ENCODE peak calls at places on chromosomes 1 and 21, in four cellular contexts. One of them, this sample, is unnamed.

GRCh38 chr1:85998105-85998504 is 158.5 kb downstream of the COL24A1 start:
- DNase-seq in fibroblast of mammary gland: peak
- DNase-seq in Panc1: no peak
- DNase-seq in BJ: no peak
- DNase-seq in this sample: no peak

GRCh38 chr1:198096390-198096789 is 60.4 kb upstream of the NEK7 start:
- DNase-seq in BJ: no peak
- DNase-seq in Panc1: no peak
- DNase-seq in fibroblast of mammary gland: no peak
- DNase-seq in this sample: no peak

GRCh38 chr1:159141584-159142518 is 29.6 kb upstream of the CADM3 start:
- DNase-seq in fibroblast of mammary gland: peak
- DNase-seq in Panc1: no peak
- DNase-seq in BJ: no peak
- DNase-seq in this sample: no peak

GRCh38 chr1:237058470-237058869 is 16.5 kb downstream of the RYR2 start:
- DNase-seq in BJ: no peak
- DNase-seq in fibroblast of mammary gland: no peak
- DNase-seq in Panc1: no peak
- DNase-seq in this sample: no peak

GRCh38 chr1:81701071-81701470 is 99.7 kb upstream of the ADGRL2 start:
- DNase-seq in Panc1: no peak
- DNase-seq in fibroblast of mammary gland: no peak
- DNase-seq in BJ: no peak
- DNase-seq in this sample: no peak

GRCh38 chr1:39720094-39720999 is 18.3 kb upstream of the PPIE start:
- DNase-seq in Panc1: peak
- DNase-seq in BJ: peak
- DNase-seq in fibroblast of mammary gland: peak
- DNase-seq in this sample: no peak

GRCh38 chr1:40530735-40531380 is 579 bp upstream of the ZNF684 start:
- DNase-seq in fibroblast of mammary gland: peak
- DNase-seq in Panc1: no peak
- DNase-seq in BJ: no peak
- DNase-seq in this sample: no peak

GRCh38 chr1:119347858-119348257 is 20.7 kb upstream of the HAO2 start:
- DNase-seq in fibroblast of mammary gland: peak
- DNase-seq in Panc1: no peak
- DNase-seq in BJ: no peak
- DNase-seq in this sample: no peak

GRCh38 chr1:36134805-36135339 is 9.8 kb upstream of the COL8A2 start:
- DNase-seq in BJ: no peak
- DNase-seq in Panc1: no peak
- DNase-seq in fibroblast of mammary gland: peak
- DNase-seq in this sample: no peak

GRCh38 chr21:26842976-26843911 is 2.0 kb downstream of the ADAMTS1 start:
- DNase-seq in fibroblast of mammary gland: peak
- DNase-seq in Panc1: peak
- DNase-seq in BJ: peak
- DNase-seq in this sample: peak

GRCh38 chr21:33268736-33269441 is 2.7 kb downstream of the IL10RB start:
- DNase-seq in fibroblast of mammary gland: no peak
- DNase-seq in BJ: no peak
- DNase-seq in Panc1: no peak
- DNase-seq in this sample: no peak

GRCh38 chr1:9687120-9687875 is 35.8 kb downstream of the PIK3CD start:
- DNase-seq in Panc1: no peak
- DNase-seq in BJ: no peak
- DNase-seq in fibroblast of mammary gland: peak
- DNase-seq in this sample: peak
- TF ChIP-seq CTCF in Panc1: no peak
- TF ChIP-seq CTCF in BJ: peak
- TF ChIP-seq CTCF in fibroblast of mammary gland: no peak
- TF ChIP-seq CTCF in this sample: peak

DNA sequence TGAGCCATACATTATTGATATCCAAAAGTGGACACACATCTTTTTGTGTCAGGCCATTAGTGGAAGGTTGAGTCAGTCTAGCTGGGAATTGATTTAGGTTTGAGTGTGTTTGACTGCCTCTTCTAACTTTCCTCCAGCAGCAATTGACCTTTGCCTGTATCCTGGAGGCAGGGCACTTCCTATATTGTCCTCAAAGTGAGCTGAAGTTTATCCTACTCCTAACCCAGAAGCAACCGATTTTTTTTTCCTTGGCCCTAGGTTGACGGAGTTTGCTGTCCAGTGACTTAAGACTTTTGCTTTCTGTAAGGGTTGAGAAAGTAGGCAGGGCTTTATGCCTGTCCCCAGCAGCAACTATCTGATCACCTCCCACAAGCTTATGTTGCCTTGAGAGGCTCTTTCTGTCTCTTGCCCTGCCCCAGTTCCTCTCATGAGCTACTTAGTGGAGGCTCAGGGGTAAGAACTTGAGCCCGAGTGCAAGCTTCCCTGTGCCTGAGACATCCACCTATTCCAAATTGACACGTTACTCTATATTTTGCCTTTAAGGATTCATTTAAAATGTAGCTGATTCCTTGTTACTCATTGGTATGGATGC is 30.9 kb downstream of the SLC35F3 start:
- DNase-seq in fibroblast of mammary gland: no peak
- DNase-seq in BJ: no peak
- DNase-seq in Panc1: no peak
- DNase-seq in this sample: no peak
- H3K4me3 ChIP-seq in fibroblast of mammary gland: no peak
- H3K4me3 ChIP-seq in BJ: no peak
- H3K4me3 ChIP-seq in Panc1: no peak
- H3K4me3 ChIP-seq in this sample: no peak

DNA sequence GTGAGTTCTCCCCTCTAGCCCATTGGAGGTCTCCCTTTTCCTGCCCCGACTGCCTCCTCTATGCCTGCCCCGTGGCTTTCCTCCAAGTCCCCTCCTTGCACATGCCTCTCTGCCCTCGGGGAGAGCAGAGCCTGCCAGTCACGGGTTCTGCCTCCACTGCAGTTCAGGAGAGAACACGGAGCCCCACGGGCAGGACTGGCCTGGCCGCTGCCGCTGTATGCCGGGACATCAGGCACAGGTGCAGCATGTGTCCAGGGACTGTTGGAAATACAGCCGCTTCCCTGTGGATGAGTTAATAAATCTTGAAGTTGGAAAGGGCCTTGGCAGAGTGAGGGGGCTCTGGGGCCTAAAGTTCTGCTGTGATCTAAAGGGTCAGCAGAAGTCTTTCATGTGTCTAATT is 676.6 kb downstream of the MATN1 start:
- DNase-seq in BJ: no peak
- DNase-seq in fibroblast of mammary gland: no peak
- DNase-seq in Panc1: no peak
- DNase-seq in this sample: no peak
- TF ChIP-seq CTCF in BJ: no peak
- TF ChIP-seq CTCF in fibroblast of mammary gland: no peak
- TF ChIP-seq CTCF in Panc1: no peak
- TF ChIP-seq CTCF in this sample: no peak

GRCh38 chr1:44033756-44034155 is 2.5 kb upstream of the SLC6A9 start:
- DNase-seq in fibroblast of mammary gland: no peak
- DNase-seq in Panc1: no peak
- DNase-seq in BJ: no peak
- DNase-seq in this sample: no peak

GRCh38 chr1:44030606-44031050 is 634 bp downstream of the SLC6A9 start:
- DNase-seq in fibroblast of mammary gland: peak
- DNase-seq in Panc1: no peak
- DNase-seq in BJ: no peak
- DNase-seq in this sample: no peak

GRCh38 chr1:44033041-44033575 is 1.8 kb upstream of the SLC6A9 start:
- DNase-seq in BJ: no peak
- DNase-seq in Panc1: no peak
- DNase-seq in fibroblast of mammary gland: no peak
- DNase-seq in this sample: no peak

GRCh38 chr1:44031051-44031899 is at the start of gene SLC6A9:
- DNase-seq in BJ: peak
- DNase-seq in fibroblast of mammary gland: peak
- DNase-seq in Panc1: no peak
- DNase-seq in this sample: no peak

DNA sequence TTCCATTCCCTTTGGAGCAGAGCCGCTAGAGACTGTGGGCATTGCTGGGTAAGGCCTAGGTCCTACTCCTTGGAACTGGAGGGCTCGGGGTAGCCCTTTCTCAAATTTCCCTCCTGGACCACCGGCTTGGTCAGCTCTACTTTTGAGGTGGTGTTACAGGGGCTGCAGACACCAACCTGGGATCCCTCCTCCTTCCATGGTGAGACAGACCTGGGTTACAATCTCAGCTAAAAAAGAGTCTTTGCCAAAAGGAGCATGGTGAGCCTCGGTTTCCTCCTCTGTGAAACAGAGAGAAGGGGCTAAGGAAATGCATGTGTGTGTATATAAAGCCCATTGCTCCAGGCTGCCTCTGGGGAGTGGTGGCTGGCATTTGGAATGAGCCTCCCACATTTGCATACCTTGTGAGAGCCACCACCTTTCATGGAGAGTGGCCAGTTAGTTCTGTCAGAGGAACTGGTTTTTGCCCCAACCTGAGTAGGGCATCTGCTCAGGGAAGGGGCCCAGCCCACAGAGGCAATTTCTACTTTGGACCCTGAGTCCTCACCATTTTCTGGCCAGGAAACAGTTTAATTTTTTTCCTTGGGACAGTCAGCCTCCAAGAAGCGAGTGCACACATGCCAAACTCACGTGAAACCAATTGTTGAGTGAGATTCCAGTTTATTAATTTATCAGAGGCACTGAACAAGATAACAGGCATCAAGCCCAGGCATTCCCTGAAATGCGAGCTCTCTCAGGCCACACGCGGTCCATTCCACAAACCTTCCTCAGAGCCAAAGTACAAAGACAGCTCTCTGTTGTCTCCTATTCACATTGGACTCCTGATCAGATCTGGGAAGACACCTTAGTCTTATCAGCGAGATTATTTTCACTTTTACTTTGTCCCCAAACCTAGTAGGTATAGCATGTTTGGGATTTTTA is 897 bp upstream of the SLC6A9 start:
- DNase-seq in fibroblast of mammary gland: no peak
- DNase-seq in Panc1: no peak
- DNase-seq in BJ: no peak
- DNase-seq in this sample: no peak
- H3K4me3 ChIP-seq in fibroblast of mammary gland: no peak
- H3K4me3 ChIP-seq in Panc1: peak
- H3K4me3 ChIP-seq in BJ: no peak
- H3K4me3 ChIP-seq in this sample: peak

GRCh38 chr1:107318932-107319331 is 178.1 kb downstream of the NTNG1 start:
- DNase-seq in Panc1: no peak
- DNase-seq in fibroblast of mammary gland: no peak
- DNase-seq in BJ: no peak
- DNase-seq in this sample: no peak
- TF ChIP-seq CTCF in Panc1: no peak
- TF ChIP-seq CTCF in fibroblast of mammary gland: no peak
- TF ChIP-seq CTCF in BJ: no peak
- TF ChIP-seq CTCF in this sample: no peak

GRCh38 chr1:45394342-45394741 is 54.1 kb upstream of the MUTYH start:
- DNase-seq in fibroblast of mammary gland: no peak
- DNase-seq in BJ: no peak
- DNase-seq in Panc1: no peak
- DNase-seq in this sample: no peak
- H3K4me3 ChIP-seq in fibroblast of mammary gland: no peak
- H3K4me3 ChIP-seq in BJ: no peak
- H3K4me3 ChIP-seq in Panc1: no peak
- H3K4me3 ChIP-seq in this sample: no peak

GRCh38 chr1:238119060-238119459 is 228.3 kb upstream of the ZP4 start:
- DNase-seq in fibroblast of mammary gland: no peak
- DNase-seq in Panc1: no peak
- DNase-seq in BJ: no peak
- DNase-seq in this sample: no peak
- TF ChIP-seq CTCF in fibroblast of mammary gland: no peak
- TF ChIP-seq CTCF in Panc1: no peak
- TF ChIP-seq CTCF in BJ: no peak
- TF ChIP-seq CTCF in this sample: no peak

GRCh38 chr1:95321516-95321915 is 87.5 kb downstream of the RWDD3 start:
- DNase-seq in Panc1: no peak
- DNase-seq in BJ: no peak
- DNase-seq in fibroblast of mammary gland: no peak
- DNase-seq in this sample: no peak
- H3K4me3 ChIP-seq in Panc1: no peak
- H3K4me3 ChIP-seq in BJ: no peak
- H3K4me3 ChIP-seq in fibroblast of mammary gland: no peak
- H3K4me3 ChIP-seq in this sample: no peak

GRCh38 chr1:171793656-171794055 is 12.2 kb downstream of the METTL13 start:
- DNase-seq in BJ: no peak
- DNase-seq in fibroblast of mammary gland: peak
- DNase-seq in Panc1: no peak
- DNase-seq in this sample: no peak
- TF ChIP-seq CTCF in BJ: no peak
- TF ChIP-seq CTCF in fibroblast of mammary gland: no peak
- TF ChIP-seq CTCF in Panc1: no peak
- TF ChIP-seq CTCF in this sample: no peak

DNA sequence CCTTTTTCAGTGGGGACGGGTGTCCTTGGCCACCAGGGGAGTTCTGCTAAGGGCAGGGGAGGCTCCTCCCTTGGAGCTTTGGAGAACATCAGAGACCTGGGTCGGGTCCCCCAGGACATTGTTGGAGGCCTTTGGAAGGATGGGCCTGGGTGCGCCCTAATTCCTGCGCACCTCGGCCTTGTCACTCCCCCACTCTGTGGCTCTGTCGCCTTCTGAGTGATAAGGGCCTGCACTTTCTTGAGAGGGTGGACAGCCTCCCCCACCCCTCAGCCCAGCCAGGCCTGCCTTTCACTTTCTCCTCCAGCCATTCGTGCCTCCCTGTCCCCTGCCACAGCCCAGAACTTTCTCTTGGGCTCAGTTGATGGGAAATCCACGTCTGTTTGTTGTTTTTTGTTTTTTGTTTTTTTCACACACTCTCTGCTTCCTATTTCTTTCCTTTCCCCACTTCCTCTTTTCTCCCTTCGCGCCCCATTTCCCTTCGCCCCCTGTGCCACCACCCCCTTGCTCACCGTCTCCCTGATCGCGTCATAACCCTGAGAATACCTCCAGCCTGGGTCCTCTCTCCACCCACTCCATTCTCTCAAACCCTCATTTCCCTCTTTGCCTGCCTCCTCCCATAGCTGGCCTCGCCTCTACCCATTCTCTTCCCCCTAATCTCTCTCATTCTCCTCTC is 85.6 kb downstream of the PAX7 start:
- DNase-seq in fibroblast of mammary gland: no peak
- DNase-seq in Panc1: no peak
- DNase-seq in BJ: no peak
- DNase-seq in this sample: no peak
- H3K4me3 ChIP-seq in fibroblast of mammary gland: no peak
- H3K4me3 ChIP-seq in Panc1: no peak
- H3K4me3 ChIP-seq in BJ: no peak
- H3K4me3 ChIP-seq in this sample: no peak

This sample was measured in AG04449.